ENCODE peak calls at places on chromosome X, in six cellular contexts. P is HCT116, M is GM12878, T is H1, V is HepG2, A is NT2/D1. Q is an unnamed sample.

GRCh38 chrX:19343462-19344206 is at the start of gene PDHA1:
- DNase-seq in V (peak), M (peak), T (peak), P (peak), A (peak), Q (peak)

GRCh38 chrX:49040376-49040955 is 2.7 kb downstream of the TFE3 start:
- DNase-seq in V (no peak), A (no peak), M (no peak), T (no peak), P (no peak), Q (no peak)

GRCh38 chrX:154840856-154841255 is 6.4 kb upstream of the SMIM9 start:
- DNase-seq in V (peak), A (no peak), P (peak), M (no peak), T (no peak), Q (peak)

GRCh38 chrX:34218063-34218462 is 85.9 kb upstream of the FAM47A start:
- DNase-seq in T (no peak), A (no peak), V (no peak), P (no peak), M (no peak), Q (no peak)

GRCh38 chrX:27815209-27815608 is 7.4 kb downstream of the MAGEB10 start:
- DNase-seq in P (peak), A (no peak), V (no peak), T (no peak), M (no peak), Q (no peak)

GRCh38 chrX:115337735-115338134 is 48.2 kb downstream of the LUZP4 start:
- DNase-seq in V (no peak), T (no peak), M (no peak), A (no peak), P (no peak), Q (no peak)

GRCh38 chrX:103175944-103176753 is 38.8 kb upstream of the BEX4 start:
- DNase-seq in A (no peak), M (no peak), V (peak), P (no peak), T (no peak), Q (peak)

GRCh38 chrX:43970528-43970927 is 2.7 kb downstream of the NDP start:
- DNase-seq in M (no peak), P (no peak), V (no peak), A (no peak), T (no peak), Q (no peak)

GRCh38 chrX:124307253-124307907 is 25.1 kb upstream of the TEX13D start:
- DNase-seq in V (no peak), P (no peak), A (no peak), T (no peak), M (no peak), Q (no peak)

GRCh38 chrX:22165732-22166457 is 106.8 kb upstream of the CBLL2 start:
- DNase-seq in P (no peak), A (no peak), V (no peak), T (no peak), M (no peak), Q (no peak)

GRCh38 chrX:114626323-114626722 is 42.4 kb downstream of the HTR2C start:
- DNase-seq in A (peak), P (no peak), M (no peak), T (no peak), V (peak), Q (peak)

GRCh38 chrX:23756165-23756564 is 13.1 kb upstream of the ACOT9 start:
- DNase-seq in T (no peak), P (no peak), A (peak), M (peak), V (peak), Q (peak)

GRCh38 chrX:134599173-134599914 is 58.9 kb downstream of the PLAC1 start:
- DNase-seq in M (peak), T (no peak), A (no peak), P (no peak), V (no peak), Q (no peak)

GRCh38 chrX:1390621-1391369 is 1.1 kb downstream of the SLC25A6 start:
- DNase-seq in P (no peak), A (no peak), M (no peak), T (no peak), V (no peak), Q (no peak)

GRCh38 chrX:124993735-124994134 is 325.9 kb upstream of the TEX13C start:
- DNase-seq in A (no peak), M (no peak), P (no peak), V (no peak), T (no peak), Q (no peak)

GRCh38 chrX:71053217-71053621 is 14.9 kb downstream of the SNX12 start:
- DNase-seq in V (no peak), A (no peak), P (no peak), T (peak), M (peak), Q (no peak)

GRCh38 chrX:154541896-154542722 is 4.5 kb downstream of the G6PD start:
- DNase-seq in V (peak), M (no peak), T (no peak), P (peak), A (no peak), Q (peak)

GRCh38 chrX:136204571-136204970 is 46.6 kb downstream of the MAP7D3 start:
- DNase-seq in A (no peak), M (no peak), T (no peak), V (no peak), P (no peak), Q (no peak)

GRCh38 chrX:154436597-154437397 is at the start of gene GDI1:
- DNase-seq in M (no peak), V (no peak), A (no peak), P (no peak), T (no peak), Q (peak)

GRCh38 chrX:103774070-103774642 is 2.5 kb upstream of the PLP1 start:
- DNase-seq in V (peak), T (no peak), M (no peak), P (peak), A (no peak), Q (no peak)

GRCh38 chrX:143580266-143580665 is 55.6 kb downstream of the SLITRK4 start:
- DNase-seq in P (no peak), A (no peak), M (no peak), V (no peak), T (no peak), Q (no peak)

GRCh38 chrX:106378616-106379015 is 210.5 kb downstream of the PWWP3B start:
- DNase-seq in V (no peak), T (no peak), P (no peak), M (no peak), A (no peak), Q (no peak)

GRCh38 chrX:17414057-17414658 is 39.2 kb downstream of the NHS start:
- DNase-seq in A (no peak), T (no peak), M (no peak), V (no peak), P (no peak), Q (no peak)

GRCh38 chrX:17414839-17415238 is 39.8 kb downstream of the NHS start:
- DNase-seq in M (no peak), T (no peak), A (no peak), P (no peak), V (no peak), Q (no peak)

GRCh38 chrX:17411189-17411588 is 36.2 kb downstream of the NHS start:
- DNase-seq in T (no peak), A (no peak), P (no peak), M (no peak), V (no peak), Q (no peak)

GRCh38 chrX:17413228-17413627 is 38.2 kb downstream of the NHS start:
- DNase-seq in V (no peak), P (peak), A (no peak), T (no peak), M (no peak), Q (no peak)

GRCh38 chrX:17412692-17413091 is 37.7 kb downstream of the NHS start:
- DNase-seq in M (no peak), A (no peak), V (no peak), P (peak), T (no peak), Q (no peak)
- TF ChIP-seq ZNF274 in M (no peak), A (no peak), V (no peak), P (no peak), T (no peak), Q (no peak)

DNA sequence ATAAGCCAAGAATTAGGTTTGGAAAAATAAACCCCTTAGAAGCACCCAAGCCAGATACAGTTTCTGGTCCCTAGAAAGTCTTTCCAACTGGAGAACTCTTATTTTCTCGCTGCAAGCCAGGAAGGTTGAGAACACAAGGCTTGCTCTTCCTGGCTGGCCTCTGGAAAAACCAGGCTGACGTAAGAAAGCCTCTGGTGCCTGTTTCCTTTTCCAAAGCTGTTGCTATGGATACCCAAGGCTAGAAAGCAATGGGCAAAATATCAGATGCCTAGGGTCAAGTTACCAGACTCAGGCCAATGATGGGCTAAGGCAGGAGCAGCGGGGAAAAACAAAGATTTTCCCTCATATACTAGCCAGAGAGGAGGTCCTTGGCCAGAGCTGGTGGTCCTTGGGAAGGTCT is 281.6 kb downstream of the KLHL13 start:
- DNase-seq in P (no peak), V (no peak), M (no peak), T (no peak), A (no peak), Q (no peak)
- TF ChIP-seq ZNF274 in P (no peak), V (no peak), M (no peak), T (no peak), A (no peak), Q (no peak)

DNA sequence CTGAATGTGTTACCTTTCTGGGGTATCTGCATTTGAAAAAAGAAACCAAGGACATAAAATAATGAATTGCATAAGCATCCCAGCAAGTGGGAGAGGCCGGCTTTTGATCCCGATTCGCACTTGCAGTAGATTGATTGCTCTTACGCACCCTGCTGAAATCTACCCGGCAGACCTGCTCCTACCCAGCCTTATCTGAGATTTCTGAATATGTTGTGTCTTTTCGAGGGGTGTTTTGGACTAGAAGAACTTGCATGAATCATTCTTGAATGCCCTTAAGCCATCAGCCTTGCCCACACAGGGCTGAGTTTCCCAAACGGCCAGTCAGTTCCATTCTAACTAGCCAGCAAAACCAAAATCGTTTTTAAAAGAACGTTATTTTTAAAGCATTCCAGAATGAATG is 174.4 kb upstream of the BCOR start:
- DNase-seq in P (no peak), M (no peak), V (no peak), A (no peak), T (no peak), Q (no peak)
- TF ChIP-seq ZNF274 in P (no peak), M (no peak), V (no peak), A (no peak), T (no peak), Q (no peak)

GRCh38 chrX:129651756-129652564 is 2.8 kb downstream of the APLN start:
- DNase-seq in P (no peak), M (no peak), V (no peak), T (no peak), A (no peak), Q (no peak)

GRCh38 chrX:129653985-129654651 is 638 bp downstream of the APLN start:
- DNase-seq in V (no peak), T (no peak), A (no peak), P (no peak), M (no peak), Q (no peak)

GRCh38 chrX:129653181-129653984 is 1.4 kb downstream of the APLN start:
- DNase-seq in M (no peak), V (no peak), P (no peak), A (no peak), T (no peak), Q (no peak)

GRCh38 chrX:129650821-129651510 is 3.8 kb downstream of the APLN start:
- DNase-seq in P (no peak), A (no peak), V (no peak), T (no peak), M (no peak), Q (no peak)

GRCh38 chrX:129652565-129653169 is 2.1 kb downstream of the APLN start:
- DNase-seq in P (no peak), V (no peak), T (no peak), M (no peak), A (no peak), Q (no peak)
- TF ChIP-seq ZNF274 in P (no peak), V (no peak), T (no peak), M (no peak), A (no peak), Q (no peak)

DNA sequence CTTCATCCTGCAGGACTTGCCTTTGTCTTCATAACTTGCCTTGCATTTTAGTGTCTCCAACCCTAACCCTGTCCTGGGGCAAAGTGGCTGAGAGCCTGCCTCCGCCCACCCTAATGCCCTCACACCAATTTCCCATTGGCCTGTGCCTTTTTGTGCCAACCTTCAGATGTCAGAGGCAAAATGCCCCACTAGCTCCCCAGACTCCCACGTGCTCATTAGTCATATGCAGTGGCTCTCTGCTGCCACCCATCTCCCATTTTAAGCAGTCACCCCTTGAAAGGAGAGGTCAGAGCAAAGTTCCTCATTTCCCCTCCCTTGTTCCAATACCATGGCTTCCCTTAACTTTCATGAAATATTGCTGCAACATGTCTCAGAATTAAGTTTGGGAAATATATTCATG is 74.8 kb upstream of the PASD1 start:
- DNase-seq in M (no peak), V (peak), A (no peak), P (peak), T (no peak), Q (peak)
- TF ChIP-seq ZNF274 in M (no peak), V (no peak), A (no peak), P (no peak), T (no peak), Q (no peak)

GRCh38 chrX:13386636-13387035 is 66.8 kb upstream of the ATXN3L start:
- DNase-seq in P (no peak), A (no peak), M (no peak), T (no peak), V (peak), Q (no peak)
- TF ChIP-seq ZNF274 in P (no peak), A (no peak), M (no peak), T (no peak), V (no peak), Q (no peak)

GRCh38 chrX:100926453-100926852 is 2.3 kb downstream of the XKRX start:
- DNase-seq in M (no peak), T (no peak), V (no peak), P (no peak), A (no peak), Q (no peak)

GRCh38 chrX:100928660-100929613 is at the start of gene XKRX:
- DNase-seq in A (no peak), V (no peak), T (no peak), P (peak), M (no peak), Q (peak)

GRCh38 chrX:100935767-100936166 is 7.0 kb upstream of the XKRX start:
- DNase-seq in A (no peak), V (no peak), P (no peak), T (no peak), M (no peak), Q (no peak)

GRCh38 chrX:100931925-100932285 is 3.2 kb upstream of the XKRX start:
- DNase-seq in M (no peak), V (no peak), P (no peak), T (no peak), A (no peak), Q (no peak)

GRCh38 chrX:100931218-100931924 is 2.7 kb upstream of the XKRX start:
- DNase-seq in V (no peak), T (no peak), A (no peak), M (no peak), P (no peak), Q (no peak)
- TF ChIP-seq ZNF274 in V (no peak), T (no peak), A (no peak), M (no peak), P (no peak), Q (no peak)

Q was measured in K562.